ENCODE peak calls at places on chromosomes 7 and 10, in six cellular contexts. A is GM12865; E is heart left ventricle; H is MM.1S; W is CD8-positive, alpha-beta T cell; L is heart right ventricle. S is an unnamed sample.

GRCh38 chr7:147436718-147437117 is 1153.8 kb upstream of the C7orf33 start:
- DNase-seq in A (no peak), E (no peak), H (no peak), W (no peak), L (no peak), S (no peak)

GRCh38 chr7:323410-323809 is 33.4 kb downstream of the FOXL3 start:
- DNase-seq in A (no peak), E (no peak), H (no peak), W (no peak), L (no peak), S (no peak)

GRCh38 chr10:75261813-75262725 is 26.3 kb upstream of the COMTD1 start:
- DNase-seq in A (no peak), E (no peak), H (no peak), W (no peak), L (no peak), S (no peak)

GRCh38 chr7:68107256-68107655 is 1110.6 kb downstream of the TYW1 start:
- DNase-seq in A (no peak), E (peak), H (no peak), W (no peak), L (peak), S (no peak)

GRCh38 chr10:100887761-100888296 is 24.9 kb upstream of the SLF2 start:
- DNase-seq in A (no peak), E (no peak), H (no peak), W (no peak), L (no peak), S (peak)

GRCh38 chr10:34163075-34163905 is 651.8 kb downstream of the PARD3 start:
- DNase-seq in A (no peak), E (no peak), H (no peak), W (no peak), L (no peak), S (peak)

GRCh38 chr7:29946428-29947186 is 43.0 kb downstream of the SCRN1 start:
- DNase-seq in A (peak), E (peak), H (no peak), W (no peak), L (peak), S (peak)

GRCh38 chr7:30079880-30080279 is 51.7 kb downstream of the PLEKHA8 start:
- DNase-seq in A (no peak), E (no peak), H (no peak), W (no peak), L (no peak), S (no peak)

GRCh38 chr10:43262043-43262901 is 4.6 kb downstream of the RASGEF1A start:
- DNase-seq in A (no peak), E (no peak), H (no peak), W (no peak), L (no peak), S (no peak)

GRCh38 chr7:13800694-13801448 is 188.6 kb downstream of the ETV1 start:
- DNase-seq in A (no peak), E (no peak), H (no peak), W (no peak), L (no peak), S (peak)

GRCh38 chr10:89079991-89080390 is 89.4 kb downstream of the FAS start:
- DNase-seq in A (no peak), E (no peak), H (no peak), W (no peak), L (no peak), S (no peak)

GRCh38 chr10:21479553-21480315 is 45.7 kb downstream of the SKIDA1 start:
- DNase-seq in A (no peak), E (no peak), H (no peak), W (no peak), L (no peak), S (no peak)

GRCh38 chr10:72162978-72163377 is 52.8 kb upstream of the ANAPC16 start:
- DNase-seq in A (peak), E (no peak), H (no peak), W (no peak), L (no peak), S (peak)

GRCh38 chr7:104207348-104207730 is 474 bp downstream of the ORC5 start:
- DNase-seq in A (peak), E (no peak), H (peak), W (no peak), L (no peak), S (peak)

GRCh38 chr7:3861941-3862340 is 560.9 kb downstream of the SDK1 start:
- DNase-seq in A (no peak), E (peak), H (no peak), W (no peak), L (peak), S (peak)

GRCh38 chr10:96402417-96403305 is 43.9 kb upstream of the OPALIN start:
- DNase-seq in A (no peak), E (no peak), H (no peak), W (no peak), L (no peak), S (no peak)
- H3K4me3 ChIP-seq in A (no peak), E (no peak), H (no peak), W (no peak), L (no peak), S (no peak)

GRCh38 chr7:100048680-100049079 is 894 bp upstream of the ZSCAN21 start:
- DNase-seq in A (no peak), E (no peak), H (peak), W (no peak), L (no peak), S (no peak)

GRCh38 chr7:100051611-100052010 is 2.0 kb downstream of the ZSCAN21 start:
- DNase-seq in A (no peak), E (no peak), H (no peak), W (no peak), L (no peak), S (no peak)

GRCh38 chr7:100044719-100045118 is 4.9 kb upstream of the ZSCAN21 start:
- DNase-seq in A (peak), E (no peak), H (no peak), W (no peak), L (no peak), S (no peak)

GRCh38 chr7:100053201-100053600 is 3.6 kb downstream of the ZSCAN21 start:
- DNase-seq in A (peak), E (no peak), H (peak), W (no peak), L (peak), S (peak)

GRCh38 chr7:100049441-100050291 is at the start of gene ZSCAN21:
- DNase-seq in A (peak), E (peak), H (peak), W (peak), L (peak), S (peak)
- TF ChIP-seq CTCF in A (peak), E (peak), H (no peak), W (no peak), L (no peak), S (no peak)

DNA sequence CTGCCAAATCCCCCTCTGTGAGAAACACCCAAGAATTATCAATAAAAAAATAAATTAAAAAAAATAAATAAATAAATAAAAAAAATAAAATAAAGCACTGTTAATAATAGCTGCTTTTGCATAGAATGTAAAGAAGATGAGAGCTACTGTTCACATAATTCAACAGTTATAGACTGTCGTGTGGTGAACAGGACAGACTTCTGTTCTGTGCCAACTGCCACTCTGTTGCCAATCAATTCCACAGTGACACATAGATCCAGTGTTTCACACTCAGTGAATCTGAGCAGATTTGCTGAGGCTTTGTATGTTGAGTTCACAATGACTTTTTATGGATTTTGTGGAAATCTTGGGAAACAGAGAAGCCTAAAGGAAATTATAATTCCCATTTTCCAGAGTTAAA is 14.9 kb downstream of the ARHGAP19 start:
- DNase-seq in A (peak), E (no peak), H (no peak), W (no peak), L (no peak), S (no peak)
- H3K4me3 ChIP-seq in A (no peak), E (no peak), H (no peak), W (no peak), L (no peak), S (no peak)

GRCh38 chr7:82364048-82364447 is 79.5 kb downstream of the CACNA2D1 start:
- DNase-seq in A (no peak), E (no peak), H (no peak), W (no peak), L (no peak), S (no peak)

GRCh38 chr7:82362129-82362528 is 81.4 kb downstream of the CACNA2D1 start:
- DNase-seq in A (no peak), E (no peak), H (no peak), W (no peak), L (no peak), S (peak)

GRCh38 chr7:82360591-82361386 is 82.8 kb downstream of the CACNA2D1 start:
- DNase-seq in A (no peak), E (no peak), H (no peak), W (no peak), L (no peak), S (no peak)

GRCh38 chr7:82359426-82359825 is 84.2 kb downstream of the CACNA2D1 start:
- DNase-seq in A (no peak), E (no peak), H (no peak), W (no peak), L (no peak), S (no peak)

DNA sequence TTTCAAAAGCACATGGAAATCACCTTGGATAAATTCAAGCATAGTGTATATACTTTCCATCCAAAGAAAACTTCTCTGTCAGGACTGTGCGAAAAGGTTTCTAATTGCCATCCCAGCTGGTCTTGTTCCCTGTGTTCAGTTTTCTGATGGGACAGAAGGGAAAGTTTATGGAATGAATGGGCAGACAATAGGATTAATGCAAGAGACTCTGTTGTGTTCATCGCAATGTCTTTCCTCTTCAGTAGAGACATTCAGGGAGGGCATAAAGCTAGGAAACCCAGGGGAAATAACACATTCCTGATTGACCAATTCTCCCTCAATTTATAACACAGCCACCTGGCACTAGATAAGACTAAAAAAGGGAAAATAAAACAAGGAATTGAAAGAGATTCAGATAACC is 78.9 kb downstream of the CACNA2D1 start:
- DNase-seq in A (no peak), E (no peak), H (no peak), W (no peak), L (no peak), S (no peak)
- TF ChIP-seq CTCF in A (no peak), E (no peak), H (no peak), W (no peak), L (no peak), S (no peak)

GRCh38 chr10:79445217-79445707 is at the start of gene ZCCHC24:
- DNase-seq in A (peak), E (no peak), H (peak), W (no peak), L (no peak), S (peak)

GRCh38 chr10:79442171-79443040 is 3.0 kb downstream of the ZCCHC24 start:
- DNase-seq in A (no peak), E (no peak), H (no peak), W (no peak), L (no peak), S (no peak)

GRCh38 chr10:79441433-79441832 is 4.0 kb downstream of the ZCCHC24 start:
- DNase-seq in A (no peak), E (no peak), H (no peak), W (no peak), L (no peak), S (no peak)

GRCh38 chr10:79444243-79445119 is 943 bp downstream of the ZCCHC24 start:
- DNase-seq in A (peak), E (peak), H (peak), W (peak), L (peak), S (peak)

GRCh38 chr10:79443338-79444242 is 1.8 kb downstream of the ZCCHC24 start:
- DNase-seq in A (no peak), E (no peak), H (no peak), W (no peak), L (no peak), S (no peak)
- H3K4me3 ChIP-seq in A (peak), E (peak), H (peak), W (peak), L (peak), S (peak)

S was measured in fibroblast of pulmonary artery.